ENCODE peak calls at places on chromosomes 1 and 21, in four cellular contexts. V, D, H and M are unnamed samples.

GRCh38 chr1:180167021-180167701 is 12.5 kb downstream of the QSOX1 start:
- DNase-seq in V (no peak), D (no peak), H (no peak), M (no peak)

GRCh38 chr1:12453400-12454343 is 164.3 kb downstream of the DHRS3 start:
- DNase-seq in V (no peak), D (no peak), H (no peak), M (no peak)

GRCh38 chr1:239930646-239931262 is 160.9 kb upstream of the FMN2 start:
- DNase-seq in V (no peak), D (no peak), H (no peak), M (no peak)

GRCh38 chr1:5998906-5999301 is 6.7 kb upstream of the NPHP4 start:
- DNase-seq in V (peak; percentile 24), D (no peak), H (no peak), M (no peak)

GRCh38 chr1:157975216-157975615 is 18.2 kb upstream of the KIRREL1 start:
- DNase-seq in V (no peak), D (no peak), H (no peak), M (no peak)

GRCh38 chr1:9877962-9878361 is 32.1 kb downstream of the CTNNBIP1 start:
- DNase-seq in V (no peak), D (no peak), H (no peak), M (no peak)

GRCh38 chr21:41130883-41131282 is 37.1 kb upstream of the BACE2 start:
- DNase-seq in V (no peak), D (no peak), H (no peak), M (no peak)

GRCh38 chr1:21885236-21886037 is 51.7 kb downstream of the HSPG2 start:
- DNase-seq in V (no peak), D (no peak), H (no peak), M (no peak)

GRCh38 chr1:81466970-81467369 is 333.8 kb upstream of the ADGRL2 start:
- DNase-seq in V (no peak), D (no peak), H (no peak), M (no peak)

GRCh38 chr21:35303085-35303484 is 254.0 kb upstream of the RUNX1 start:
- DNase-seq in V (no peak), D (no peak), H (no peak), M (no peak)

GRCh38 chr1:29686012-29686930 is 449.9 kb downstream of the PTPRU start:
- DNase-seq in V (no peak), D (no peak), H (no peak), M (no peak)

GRCh38 chr1:115536279-115536816 is 105.4 kb upstream of the VANGL1 start:
- DNase-seq in V (no peak), D (no peak), H (no peak), M (no peak)

GRCh38 chr1:20913242-20913641 is 126.1 kb upstream of the HP1BP3 start:
- DNase-seq in V (no peak), D (no peak), H (no peak), M (no peak)

GRCh38 chr1:6185635-6186382 is 5.7 kb upstream of the CHD5 start:
- DNase-seq in V (no peak), D (no peak), H (no peak), M (peak; percentile 51)

GRCh38 chr1:77465139-77465538 is 183.3 kb downstream of the AK5 start:
- DNase-seq in V (no peak), D (no peak), H (no peak), M (no peak)

GRCh38 chr1:10556430-10557005 is 81.8 kb downstream of the PEX14 start:
- DNase-seq in V (no peak), D (no peak), H (no peak), M (no peak)

GRCh38 chr1:51301152-51301843 is 29.1 kb downstream of the TTC39A start:
- DNase-seq in V (no peak), D (no peak), H (no peak), M (no peak)

GRCh38 chr1:165144757-165145397 is 211.6 kb downstream of the LMX1A start:
- DNase-seq in V (no peak), D (peak; percentile 70), H (peak; percentile 60), M (peak; percentile 35)

GRCh38 chr1:175742790-175743459 is 470 bp downstream of the TNR start:
- DNase-seq in V (no peak), D (no peak), H (no peak), M (peak; percentile 54)

GRCh38 chr1:210367561-210367960 is 38.9 kb downstream of the HHAT start:
- DNase-seq in V (no peak), D (no peak), H (no peak), M (no peak)

GRCh38 chr1:113433177-113433576 is 42.9 kb downstream of the MAGI3 start:
- DNase-seq in V (no peak), D (no peak), H (no peak), M (no peak)

GRCh38 chr1:208935517-208936187 is 647.9 kb upstream of the CAMK1G start:
- DNase-seq in V (no peak), D (no peak), H (no peak), M (no peak)

GRCh38 chr1:39132505-39133339 is 71.8 kb upstream of the MACF1 start:
- DNase-seq in V (peak; percentile 85), D (no peak), H (peak; percentile 94), M (no peak)

GRCh38 chr1:11961230-11961629 is 19.0 kb upstream of the MFN2 start:
- DNase-seq in V (no peak), D (peak; percentile 28), H (no peak), M (no peak)

GRCh38 chr1:243254233-243254926 is 701 bp downstream of the CEP170 start:
- DNase-seq in V (peak; percentile 85), D (peak; percentile 48), H (peak; percentile 62), M (peak; percentile 25)

GRCh38 chr1:115067460-115067859 is 21.8 kb downstream of the TSPAN2 start:
- DNase-seq in V (no peak), D (no peak), H (no peak), M (no peak)

GRCh38 chr1:210438928-210439841 is 110.5 kb downstream of the HHAT start:
- DNase-seq in V (no peak), D (no peak), H (no peak), M (no peak)

GRCh38 chr1:206555473-206555935 is 48.2 kb downstream of the RASSF5 start:
- DNase-seq in V (peak; percentile 77), D (no peak), H (peak; percentile 3), M (no peak)

GRCh38 chr1:15410884-15411245 is 1.2 kb downstream of the EFHD2 start:
- DNase-seq in V (no peak), D (no peak), H (no peak), M (no peak)

DNA sequence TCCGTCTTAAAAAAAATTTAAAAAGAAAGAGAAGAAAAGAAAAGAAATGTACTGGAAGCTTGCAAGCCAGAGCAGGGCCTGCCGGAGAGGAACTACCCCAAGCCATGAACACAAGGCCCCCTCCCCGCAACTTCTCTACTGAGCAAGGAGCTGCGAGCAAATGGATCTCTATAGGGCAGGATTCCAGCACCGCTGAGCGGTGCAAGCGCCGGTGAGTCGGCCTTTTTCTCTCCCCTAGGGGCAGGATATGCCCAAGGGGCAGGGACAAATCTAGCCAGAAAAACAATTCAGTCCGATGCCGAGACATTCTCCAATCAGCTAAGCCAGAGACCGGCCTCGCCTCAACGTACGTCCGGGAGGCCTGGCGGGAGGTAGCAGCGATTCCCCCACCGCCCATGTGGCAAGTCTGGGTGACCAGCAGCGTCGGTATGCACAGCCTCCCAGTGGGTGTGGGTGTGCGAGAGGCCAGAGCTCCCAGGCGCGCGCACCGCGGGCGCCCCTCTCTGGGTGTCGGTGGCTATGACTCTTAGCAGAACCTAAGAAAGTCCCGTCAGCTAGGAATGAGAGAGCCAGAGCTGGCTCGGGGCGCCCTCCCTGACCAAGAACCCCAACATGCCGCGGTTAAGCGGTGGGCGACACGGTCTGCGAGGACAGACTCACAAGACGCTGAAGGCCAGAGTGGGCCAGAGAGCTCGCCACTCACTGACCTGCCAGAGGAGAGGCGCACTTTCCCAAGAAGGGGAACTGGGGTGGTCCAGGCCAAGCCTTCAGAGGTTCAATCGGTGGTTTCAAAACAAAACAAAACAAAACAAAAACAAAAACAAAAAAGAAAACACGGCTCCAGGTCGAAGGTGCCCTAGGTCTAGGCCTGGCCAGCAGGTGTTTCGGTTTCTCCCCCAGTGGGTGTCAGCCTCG is 1.9 kb downstream of the CSMD2 start:
- DNase-seq in V (peak; percentile 75), D (peak; percentile 42), H (peak; percentile 52), M (no peak)
- H3K4me3 ChIP-seq in V (peak overlapping the region; percentile 42), D (peak overlapping the region; percentile 29), H (no peak overlapping the region), M (no peak overlapping the region)

GRCh38 chr1:229325873-229326502 is 16.9 kb downstream of the CCSAP start:
- DNase-seq in V (no peak), D (no peak), H (no peak), M (no peak)
- H3K4me3 ChIP-seq in V (no peak overlapping the region), D (no peak overlapping the region), H (no peak overlapping the region), M (no peak overlapping the region)

GRCh38 chr1:170929412-170929834 is 5.9 kb upstream of the MROH9 start:
- DNase-seq in V (no peak), D (no peak), H (no peak), M (no peak)
- H3K4me3 ChIP-seq in V (no peak overlapping the region), D (no peak overlapping the region), H (no peak overlapping the region), M (no peak overlapping the region)

DNA sequence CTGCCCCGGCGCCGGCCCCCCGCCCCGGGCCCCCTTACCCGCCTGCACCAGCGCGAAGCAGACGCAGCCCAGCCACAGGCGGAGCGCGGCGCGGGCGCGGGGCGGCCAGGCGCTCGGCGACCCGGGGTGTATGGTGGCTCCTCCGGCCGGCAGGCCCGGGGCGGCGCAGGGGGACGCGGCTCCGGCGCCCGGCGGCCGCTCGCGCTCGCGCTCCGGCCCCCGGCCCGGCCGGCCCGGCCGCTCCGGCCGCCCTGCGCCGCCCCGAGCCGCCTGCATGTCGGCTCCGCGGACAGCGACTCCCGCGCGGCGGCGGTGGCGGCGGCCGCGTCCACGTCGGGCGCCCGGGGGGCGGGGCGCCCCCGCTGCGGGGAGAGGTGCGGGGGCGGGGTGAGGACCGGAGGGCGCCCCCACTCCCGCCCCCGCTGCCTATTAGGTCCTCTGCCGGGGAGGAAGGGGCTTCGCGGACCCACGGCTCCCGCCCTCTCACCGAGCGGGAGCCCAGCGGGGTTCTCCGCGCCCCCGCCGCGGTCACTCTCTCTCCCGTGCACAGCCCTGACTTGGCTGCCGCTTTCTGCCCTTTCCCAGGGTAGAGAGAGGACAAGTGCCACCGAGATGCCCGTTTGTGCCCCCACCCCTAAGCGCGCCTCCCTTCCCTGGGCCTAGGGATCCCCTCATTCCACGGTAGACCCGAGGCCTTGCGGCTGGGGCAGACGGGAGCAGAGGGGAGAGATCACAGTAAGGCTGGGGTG is at the start of gene FNDC5:
- DNase-seq in V (no peak), D (no peak), H (peak; percentile 41), M (no peak)
- H3K4me3 ChIP-seq in V (peak within 1 kb of the TSS; percentile 46), D (peak within 1 kb of the TSS; percentile 34), H (no peak within 1 kb of the TSS), M (no peak within 1 kb of the TSS)

GRCh38 chr1:95992013-95992412 is 729.6 kb upstream of the PTBP2 start:
- DNase-seq in V (no peak), D (no peak), H (no peak), M (no peak)
- H3K4me3 ChIP-seq in V (no peak overlapping the region), D (no peak overlapping the region), H (no peak overlapping the region), M (no peak overlapping the region)

GRCh38 chr1:23249785-23250184 is 32.5 kb upstream of the HTR1D start:
- DNase-seq in V (no peak), D (no peak), H (no peak), M (no peak)

GRCh38 chr1:23251812-23252211 is 34.5 kb upstream of the HTR1D start:
- DNase-seq in V (no peak), D (no peak), H (no peak), M (no peak)

GRCh38 chr1:23254584-23254983 is 37.3 kb upstream of the HTR1D start:
- DNase-seq in V (no peak), D (no peak), H (no peak), M (no peak)
- H3K4me3 ChIP-seq in V (no peak overlapping the region), D (no peak overlapping the region), H (no peak overlapping the region), M (no peak overlapping the region)

GRCh38 chr1:162195567-162195966 is 126.1 kb downstream of the NOS1AP start:
- DNase-seq in V (no peak), D (no peak), H (no peak), M (no peak)
- H3K4me3 ChIP-seq in V (no peak overlapping the region), D (no peak overlapping the region), H (no peak overlapping the region), M (no peak overlapping the region)

GRCh38 chr1:211605613-211606326 is 26.8 kb upstream of the SLC30A1 start:
- DNase-seq in V (no peak), D (no peak), H (no peak), M (no peak)
- H3K4me3 ChIP-seq in V (peak overlapping the region; percentile 16), D (no peak overlapping the region), H (no peak overlapping the region), M (no peak overlapping the region)